ENCODE peak calls at places on chromosomes 5 and 9, in ten cellular contexts. E is OCI-LY7; F is H9; Z is psoas muscle; L is CD8-positive, alpha-beta T cell; B is dorsolateral prefrontal cortex; D is effector memory CD4-positive, alpha-beta T cell; M is naive thymus-derived CD4-positive, alpha-beta T cell; V is stomach; X is SK-N-MC. W is an unnamed sample.
A peak's percentile ranks its signal among the peaks of the same experiment; 100 is the strongest.

GRCh38 chr9:34687631-34688030 is 3.4 kb downstream of the CCL19 start:
- DNase-seq in F (no peak), X (no peak), L (no peak), D (no peak), Z (no peak), M (no peak), V (no peak), B (no peak), E (no peak), W (no peak)

GRCh38 chr5:109038209-109038840 is 290.6 kb downstream of the FER start:
- DNase-seq in B (no peak), V (no peak), E (no peak), L (no peak), Z (no peak), X (no peak), F (no peak), D (no peak), M (no peak), W (no peak)

GRCh38 chr5:80853413-80853812 is 106.8 kb upstream of the RASGRF2 start:
- DNase-seq in L (no peak), F (no peak), Z (no peak), B (no peak), V (no peak), E (no peak), D (no peak), X (no peak), M (no peak), W (no peak)

GRCh38 chr5:104146652-104147051 is 584.1 kb upstream of the NUDT12 start:
- DNase-seq in V (no peak), X (no peak), B (no peak), M (no peak), E (no peak), D (no peak), F (no peak), L (no peak), Z (no peak), W (no peak)

GRCh38 chr5:134099939-134100282 is 14.6 kb upstream of the TCF7 start:
- DNase-seq in Z (no peak), L (no peak), D (no peak), E (no peak), X (no peak), B (no peak), F (peak; percentile 71), V (no peak), M (no peak), W (no peak)

GRCh38 chr9:88593537-88594185 is 58.7 kb downstream of the NXNL2 start:
- DNase-seq in X (peak; percentile 59), M (peak; percentile 67), B (peak; percentile 13), D (no peak), E (peak; percentile 71), F (no peak), V (peak; percentile 54), L (peak; percentile 38), Z (no peak), W (peak; percentile 66)

GRCh38 chr5:5979362-5979760 is 399.0 kb downstream of the MED10 start:
- DNase-seq in B (no peak), D (no peak), L (no peak), E (no peak), M (no peak), Z (no peak), V (no peak), X (no peak), F (no peak), W (no peak)

GRCh38 chr9:91178281-91179236 is 183.2 kb downstream of the AUH start:
- DNase-seq in L (no peak), M (no peak), F (no peak), B (no peak), E (no peak), V (peak; percentile 26), X (no peak), D (no peak), Z (no peak), W (no peak)

GRCh38 chr9:83701769-83702168 is 6.0 kb downstream of the UBQLN1 start:
- DNase-seq in M (no peak), F (no peak), L (no peak), E (peak; percentile 34), X (no peak), B (no peak), Z (no peak), D (no peak), V (no peak), W (no peak)

GRCh38 chr5:102971693-102972293 is 148.1 kb downstream of the GIN1 start:
- DNase-seq in M (peak; percentile 9), D (no peak), B (no peak), L (no peak), X (no peak), E (peak; percentile 5), F (no peak), Z (no peak), V (no peak), W (no peak)

GRCh38 chr9:126621919-126622735 is 8.4 kb downstream of the LMX1B start:
- DNase-seq in B (no peak), Z (no peak), X (no peak), E (no peak), V (no peak), M (no peak), F (peak; percentile 68), L (no peak), D (no peak), W (no peak)

GRCh38 chr5:54281933-54282332 is 28.4 kb downstream of the ARL15 start:
- DNase-seq in V (no peak), E (no peak), M (no peak), X (no peak), L (no peak), Z (no peak), D (no peak), B (no peak), F (no peak), W (no peak)

GRCh38 chr5:90131734-90132133 is 277.8 kb downstream of the CETN3 start:
- DNase-seq in E (no peak), M (no peak), L (no peak), F (no peak), Z (no peak), V (no peak), X (no peak), D (no peak), B (no peak), W (no peak)

GRCh38 chr5:169945831-169946261 is 34.4 kb downstream of the INSYN2B start:
- DNase-seq in Z (no peak), F (peak; percentile 36), D (no peak), M (no peak), V (peak; percentile 26), E (no peak), B (peak; percentile 17), L (no peak), X (no peak), W (no peak)

GRCh38 chr9:32665101-32665500 is 29.6 kb upstream of the TAF1L start:
- DNase-seq in L (no peak), M (no peak), V (no peak), B (no peak), E (no peak), X (no peak), D (no peak), F (no peak), Z (no peak), W (no peak)

GRCh38 chr9:35688558-35689350 is 971 bp downstream of the TPM2 start:
- DNase-seq in D (no peak), Z (no peak), B (no peak), E (no peak), M (no peak), X (no peak), F (no peak), V (no peak), L (no peak), W (no peak)

GRCh38 chr5:172410160-172410559 is 44.2 kb downstream of the SH3PXD2B start:
- DNase-seq in L (no peak), F (no peak), E (no peak), D (no peak), M (no peak), Z (no peak), B (no peak), X (no peak), V (no peak), W (no peak)

GRCh38 chr5:93810780-93811179 is 69.4 kb upstream of the POU5F2 start:
- DNase-seq in B (no peak), Z (no peak), M (no peak), V (no peak), E (no peak), F (no peak), D (no peak), L (no peak), X (no peak), W (no peak)

GRCh38 chr9:77901038-77901437 is 130.6 kb downstream of the GNAQ start:
- DNase-seq in F (no peak), B (no peak), L (no peak), X (no peak), M (no peak), D (no peak), E (no peak), Z (no peak), V (no peak), W (no peak)

GRCh38 chr9:124652994-124653393 is 118.1 kb downstream of the NR6A1 start:
- DNase-seq in L (no peak), V (no peak), Z (no peak), F (no peak), B (no peak), D (no peak), X (no peak), M (no peak), E (no peak), W (no peak)
- H3K27ac ChIP-seq in L (no peak overlapping the region), V (no peak overlapping the region), Z (peak overlapping the region; percentile 52), F (no peak overlapping the region), B (no peak overlapping the region), D (no peak overlapping the region), X (no peak overlapping the region), M (no peak overlapping the region), E (no peak overlapping the region), W (no peak overlapping the region)

GRCh38 chr5:180114304-180115003 is 42.9 kb upstream of the RNF130 start:
- DNase-seq in L (no peak), Z (no peak), F (no peak), B (no peak), D (no peak), E (no peak), V (no peak), M (no peak), X (no peak), W (no peak)
- H3K27ac ChIP-seq in L (no peak overlapping the region), Z (no peak overlapping the region), F (no peak overlapping the region), B (no peak overlapping the region), D (no peak overlapping the region), E (no peak overlapping the region), V (no peak overlapping the region), M (no peak overlapping the region), X (no peak overlapping the region), W (no peak overlapping the region)

DNA sequence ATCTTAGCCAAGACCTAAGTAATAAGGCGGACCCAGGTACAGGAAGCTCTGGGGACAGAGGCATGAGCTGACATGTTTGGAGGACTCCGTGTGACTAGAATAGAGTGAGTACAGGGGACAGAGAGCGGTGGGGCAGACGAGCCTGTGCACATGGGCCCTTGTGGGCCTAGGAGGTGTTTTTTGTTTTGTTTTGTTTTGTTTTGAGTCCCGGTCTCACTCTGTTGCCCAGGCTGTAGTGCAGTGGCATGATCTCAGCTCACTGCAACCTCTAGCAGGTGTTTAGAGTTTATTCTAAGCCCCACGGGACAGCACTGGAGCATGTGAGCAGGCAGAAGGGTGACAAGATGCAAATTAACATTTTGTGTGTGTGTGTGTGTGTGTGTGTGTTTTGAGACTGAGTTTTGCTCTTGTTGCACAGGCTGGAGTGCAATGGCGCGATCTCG is 3.1 kb upstream of the EEIG1 start:
- DNase-seq in Z (no peak), X (no peak), D (no peak), E (peak; percentile 97), L (no peak), B (no peak), M (peak; percentile 36), V (no peak), F (no peak), W (no peak)
- H3K27ac ChIP-seq in Z (peak overlapping the region; percentile 10), X (no peak overlapping the region), D (no peak overlapping the region), E (peak overlapping the region; percentile 96), L (peak overlapping the region; percentile 9), B (no peak overlapping the region), M (peak overlapping the region; percentile 84), V (peak overlapping the region; percentile 48), F (no peak overlapping the region), W (no peak overlapping the region)

GRCh38 chr9:112093875-112094227 is 81.2 kb downstream of the SUSD1 start:
- DNase-seq in F (no peak), M (no peak), X (no peak), E (no peak), L (no peak), B (no peak), D (no peak), V (no peak), Z (no peak), W (no peak)
- H3K27ac ChIP-seq in F (no peak overlapping the region), M (no peak overlapping the region), X (no peak overlapping the region), E (no peak overlapping the region), L (no peak overlapping the region), B (no peak overlapping the region), D (no peak overlapping the region), V (no peak overlapping the region), Z (no peak overlapping the region), W (no peak overlapping the region)